ENCODE peak calls at places on chromosomes 2 and 18, in four cellular contexts. W is AG04450, F is PC-9, H is BE2C. J is an unnamed sample. For H3K27me3, the result is how much of the 10 kb centered on the place peaks cover.

GRCh38 chr18:47750889-47751423 is 179.5 kb downstream of the SMAD2 start:
- DNase-seq in F (no peak), W (no peak), H (no peak), J (no peak)

GRCh38 chr2:186068154-186068826 is 329.7 kb downstream of the FSIP2 start:
- DNase-seq in W (no peak), F (no peak), H (peak), J (no peak)

GRCh38 chr2:205925373-205926337 is 160.3 kb downstream of the INO80D start:
- DNase-seq in F (peak), H (peak), W (no peak), J (peak)

GRCh38 chr18:76565238-76566173 is 70.5 kb upstream of the ZNF516 start:
- DNase-seq in F (peak), H (peak), W (peak), J (peak)

GRCh38 chr2:36549063-36549662 is 48.8 kb downstream of the FEZ2 start:
- DNase-seq in F (no peak), W (no peak), H (no peak), J (no peak)

GRCh38 chr2:241507430-241508239 is 749 bp downstream of the STK25 start:
- DNase-seq in H (peak), F (peak), W (no peak), J (no peak)

GRCh38 chr2:68193774-68194372 is 36.2 kb downstream of the PNO1 start:
- DNase-seq in F (no peak), W (peak), H (no peak), J (no peak)

GRCh38 chr2:188788621-188789020 is 185.6 kb upstream of the COL3A1 start:
- DNase-seq in W (no peak), F (no peak), H (no peak), J (peak)

DNA sequence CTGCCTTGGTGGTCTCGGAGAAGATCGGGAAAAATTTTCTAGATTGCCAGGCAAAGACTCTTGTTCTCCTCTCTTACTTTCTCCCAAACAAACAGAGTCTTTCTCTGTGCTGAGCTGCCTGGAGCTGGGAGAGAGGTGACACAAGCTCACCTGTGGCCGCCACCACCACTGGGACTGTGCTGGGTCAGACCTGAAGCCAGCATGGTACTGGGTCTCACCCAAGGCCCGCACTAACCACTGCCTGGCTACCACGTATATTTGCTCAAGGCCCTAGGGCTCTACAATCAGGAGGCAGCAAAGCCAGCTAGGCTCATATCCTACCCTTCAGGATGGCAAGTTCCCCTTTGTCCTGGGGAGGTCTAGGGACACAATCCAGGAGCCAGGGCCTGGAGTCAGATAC is 312.2 kb downstream of the DLGAP1 start:
- DNase-seq in H (no peak), F (no peak), W (no peak), J (no peak)
- H3K4me3 ChIP-seq in H (no peak), F (no peak), W (no peak), J (no peak)

GRCh38 chr2:121272596-121272995 is 12.4 kb downstream of the TFCP2L1 start:
- DNase-seq in W (no peak), F (no peak), H (no peak), J (no peak)

GRCh38 chr2:121279476-121279875 is 5.5 kb downstream of the TFCP2L1 start:
- DNase-seq in F (no peak), H (no peak), W (no peak), J (no peak)

GRCh38 chr2:121273116-121273515 is 11.9 kb downstream of the TFCP2L1 start:
- DNase-seq in W (no peak), F (no peak), H (no peak), J (no peak)

GRCh38 chr2:121281107-121281506 is 3.9 kb downstream of the TFCP2L1 start:
- DNase-seq in H (no peak), F (no peak), W (no peak), J (no peak)

GRCh38 chr2:121276341-121276740 is 8.7 kb downstream of the TFCP2L1 start:
- DNase-seq in H (no peak), W (no peak), F (no peak), J (no peak)
- H3K27me3 ChIP-seq in H (under half), W (under half), F (under half), J (under half)

GRCh38 chr2:203104273-203104672 is 89.6 kb downstream of the NBEAL1 start:
- DNase-seq in H (no peak), W (no peak), F (no peak), J (no peak)
- H3K4me3 ChIP-seq in H (no peak), W (no peak), F (no peak), J (no peak)

DNA sequence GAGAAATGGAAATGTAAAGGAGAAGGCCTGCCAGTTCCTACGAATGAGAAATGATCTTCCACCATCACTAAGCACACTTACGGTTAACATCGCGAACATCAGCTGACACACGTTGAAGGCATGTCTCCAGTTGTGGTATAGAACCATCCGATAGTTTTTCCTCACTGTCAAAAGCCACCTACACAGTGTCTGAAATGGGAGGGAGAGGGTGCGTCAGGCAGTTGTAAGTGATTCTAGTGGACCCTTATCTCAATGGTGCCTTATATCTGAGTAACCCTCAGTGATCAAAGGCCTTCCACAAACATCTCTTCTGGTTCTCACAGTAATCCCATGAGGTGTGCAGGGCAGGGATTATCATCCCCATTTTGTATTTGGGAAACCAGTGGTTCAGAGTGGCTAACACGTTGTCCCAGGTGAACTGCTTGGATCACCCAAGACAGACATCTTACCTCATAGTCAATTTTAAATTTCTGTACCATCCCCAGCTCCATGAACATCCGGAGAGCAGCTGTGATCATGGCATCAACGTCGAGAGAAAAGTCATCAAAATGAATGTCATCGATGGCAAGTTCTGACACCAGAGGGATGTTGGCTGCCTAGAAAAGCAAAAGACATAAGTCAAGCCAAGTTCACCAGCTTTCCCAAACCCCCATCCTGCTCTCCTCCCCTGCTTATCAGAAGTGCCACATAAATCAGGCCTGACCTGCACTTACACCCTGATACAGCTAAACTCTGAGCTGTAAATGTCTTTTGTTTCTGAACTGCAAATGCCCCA is 335.2 kb downstream of the AGPS start:
- DNase-seq in F (no peak), W (no peak), H (no peak), J (no peak)
- H3K27me3 ChIP-seq in F (under half), W (under half), H (under half), J (under half)

J was measured in uterus.